ENCODE peak calls at places on chromosome X, in four cellular contexts. M is GM12878, P is IMR-90, A is K562. B is an unnamed sample.

GRCh38 chrX:110851780-110852179 is 56.2 kb upstream of the CHRDL1 start:
- DNase-seq in M (no peak), P (peak; percentile 2), A (peak; percentile 5), B (no peak)

GRCh38 chrX:103586314-103586646 is 965 bp downstream of the TCEAL4 start:
- DNase-seq in M (no peak), P (no peak), A (no peak), B (no peak)

GRCh38 chrX:25156323-25156722 is 140.6 kb upstream of the ARX start:
- DNase-seq in M (no peak), P (no peak), A (no peak), B (no peak)

GRCh38 chrX:99703467-99703866 is 706.6 kb downstream of the PCDH19 start:
- DNase-seq in M (no peak), P (no peak), A (no peak), B (no peak)

GRCh38 chrX:23954396-23954795 is 46.6 kb downstream of the CXorf58 start:
- DNase-seq in M (no peak), P (no peak), A (no peak), B (no peak)

GRCh38 chrX:107968623-107969022 is 13.5 kb downstream of the TEX13B start:
- DNase-seq in M (no peak), P (no peak), A (no peak), B (no peak)

GRCh38 chrX:135740683-135741149 is 27.3 kb downstream of the CT45A3 start:
- DNase-seq in M (no peak), P (no peak), A (peak; percentile 71), B (peak; percentile 6)

GRCh38 chrX:108000751-108001150 is 18.6 kb upstream of the TEX13B start:
- DNase-seq in M (no peak), P (no peak), A (no peak), B (no peak)

GRCh38 chrX:29662759-29663503 is 552.4 kb upstream of the MAGEB2 start:
- DNase-seq in M (peak; percentile 7), P (peak; percentile 98), A (no peak), B (peak; percentile 92)

GRCh38 chrX:37378399-37378798 is 29.2 kb downstream of the PRRG1 start:
- DNase-seq in M (no peak), P (peak; percentile 6), A (no peak), B (peak; percentile 64)

GRCh38 chrX:9343971-9344370 is 120.9 kb upstream of the TBL1X start:
- DNase-seq in M (no peak), P (no peak), A (no peak), B (no peak)

GRCh38 chrX:53474707-53475106 is 40.5 kb upstream of the HSD17B10 start:
- DNase-seq in M (no peak), P (no peak), A (no peak), B (no peak)

GRCh38 chrX:134600714-134601113 is 57.6 kb downstream of the PLAC1 start:
- DNase-seq in M (no peak), P (peak; percentile 72), A (no peak), B (no peak)

GRCh38 chrX:147476008-147476407 is 435.7 kb upstream of the FMR1 start:
- DNase-seq in M (no peak), P (no peak), A (no peak), B (no peak)

GRCh38 chrX:136250191-136251041 is 784 bp downstream of the MAP7D3 start:
- DNase-seq in M (no peak), P (no peak), A (peak; percentile 30), B (peak; percentile 41)

GRCh38 chrX:130575831-130576404 is 174.1 kb downstream of the RBMX2 start:
- DNase-seq in M (no peak), P (peak; percentile 33), A (peak; percentile 46), B (peak; percentile 35)

GRCh38 chrX:70013483-70014222 is 36.1 kb downstream of the AWAT2 start:
- DNase-seq in M (no peak), P (no peak), A (no peak), B (no peak)

GRCh38 chrX:96372313-96373046 is 312.2 kb upstream of the DIAPH2 start:
- DNase-seq in M (no peak), P (peak; percentile 70), A (no peak), B (peak; percentile 43)

GRCh38 chrX:32987139-32987538 is 224.2 kb downstream of the DMD start:
- DNase-seq in M (no peak), P (no peak), A (no peak), B (no peak)

GRCh38 chrX:148311544-148311943 is 188.9 kb upstream of the AFF2 start:
- DNase-seq in M (no peak), P (no peak), A (no peak), B (no peak)

GRCh38 chrX:71623714-71624113 is 5.4 kb upstream of the CXCR3 start:
- DNase-seq in M (no peak), P (no peak), A (peak; percentile 18), B (no peak)

GRCh38 chrX:129622757-129623301 is 31.9 kb downstream of the APLN start:
- DNase-seq in M (no peak), P (peak; percentile 57), A (no peak), B (peak; percentile 85)

GRCh38 chrX:71053217-71053621 is 14.9 kb downstream of the SNX12 start:
- DNase-seq in M (peak; percentile 68), P (no peak), A (no peak), B (peak; percentile 4)

GRCh38 chrX:70039758-70040157 is 10.0 kb downstream of the AWAT2 start:
- DNase-seq in M (no peak), P (no peak), A (no peak), B (no peak)

GRCh38 chrX:21955398-21956189 is 15.1 kb downstream of the SMS start:
- DNase-seq in M (no peak), P (no peak), A (no peak), B (no peak)

GRCh38 chrX:103197721-103198306 is 17.1 kb upstream of the BEX4 start:
- DNase-seq in M (no peak), P (peak; percentile 56), A (no peak), B (peak; percentile 28)

GRCh38 chrX:125627676-125628075 is 308.0 kb downstream of the TEX13C start:
- DNase-seq in M (no peak), P (no peak), A (no peak), B (no peak)
- H2AFZ ChIP-seq in M (no peak overlapping the region), P (no peak overlapping the region), A (no peak overlapping the region), B (no peak overlapping the region)

DNA sequence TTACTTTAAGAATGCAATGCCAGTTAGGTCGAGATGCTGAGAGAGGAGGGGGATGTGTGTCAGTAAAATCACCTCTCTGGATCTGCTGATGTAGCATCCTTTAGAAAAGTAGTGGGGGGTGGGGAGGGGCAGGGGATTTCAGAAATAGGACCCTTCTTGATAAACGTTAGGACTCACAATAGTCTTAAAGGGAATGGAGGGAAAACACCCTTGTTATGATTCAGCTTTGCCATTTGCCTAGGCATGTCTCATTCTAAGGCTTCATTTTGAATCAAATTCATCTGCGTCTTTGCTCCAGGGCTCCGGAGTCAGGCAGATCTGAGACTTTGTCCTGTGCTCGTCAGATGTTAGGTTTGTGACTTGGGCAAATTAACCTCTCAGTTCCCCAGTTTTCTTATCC is 879 bp downstream of the SH2D1A start:
- DNase-seq in M (no peak), P (no peak), A (no peak), B (no peak)
- H3K27ac ChIP-seq in M (no peak overlapping the region), P (no peak overlapping the region), A (no peak overlapping the region), B (no peak overlapping the region)

DNA sequence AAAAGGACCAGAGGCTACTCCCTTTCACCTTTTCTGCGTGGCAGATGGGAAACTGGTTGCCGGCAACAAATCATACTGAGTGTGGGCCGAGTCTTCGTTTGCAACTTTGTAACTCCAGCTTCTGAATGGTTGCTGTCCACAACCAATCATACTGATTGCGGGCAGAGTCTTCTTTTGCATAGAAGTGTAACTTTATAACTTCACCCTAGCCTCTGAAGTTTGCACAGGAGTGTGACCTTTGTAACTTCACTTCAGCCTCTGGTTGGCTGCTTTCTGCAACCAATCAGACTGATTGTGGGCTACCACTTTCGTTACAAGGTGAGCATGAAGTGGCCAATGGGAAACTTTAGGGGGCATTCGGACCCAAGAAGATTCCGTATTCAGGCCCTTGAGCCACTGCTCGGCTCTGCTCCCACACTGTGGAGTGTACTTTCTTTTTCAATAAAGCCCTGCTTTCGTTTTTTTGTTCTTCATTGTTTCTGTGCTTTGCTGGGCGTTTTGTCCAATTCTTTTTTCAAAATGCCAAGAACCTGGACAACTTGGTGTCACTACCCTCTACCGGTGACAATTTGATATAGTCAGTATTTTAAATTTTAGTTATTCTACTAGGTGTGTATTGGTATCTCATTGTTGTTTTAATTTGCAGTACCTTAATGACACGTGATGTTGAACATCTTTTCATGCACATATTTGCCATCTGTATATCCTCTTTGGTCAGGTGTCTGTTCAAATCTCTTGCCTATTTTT is 9.0 kb upstream of the PAGE5 start:
- DNase-seq in M (no peak), P (no peak), A (no peak), B (no peak)
- TF ChIP-seq FOS in M (no peak), P (no peak), A (no peak), B (no peak)

GRCh38 chrX:47235691-47236103 is 2.9 kb downstream of the USP11 start:
- DNase-seq in M (no peak), P (peak; percentile 6), A (no peak), B (no peak)

GRCh38 chrX:47232197-47232802 is 509 bp upstream of the USP11 start:
- DNase-seq in M (no peak), P (no peak), A (no peak), B (peak; percentile 1)

GRCh38 chrX:47232803-47233332 is at the start of gene USP11:
- DNase-seq in M (no peak), P (peak; percentile 51), A (peak; percentile 39), B (no peak)

GRCh38 chrX:47234583-47234982 is 1.8 kb downstream of the USP11 start:
- DNase-seq in M (no peak), P (peak; percentile 52), A (no peak), B (no peak)

DNA sequence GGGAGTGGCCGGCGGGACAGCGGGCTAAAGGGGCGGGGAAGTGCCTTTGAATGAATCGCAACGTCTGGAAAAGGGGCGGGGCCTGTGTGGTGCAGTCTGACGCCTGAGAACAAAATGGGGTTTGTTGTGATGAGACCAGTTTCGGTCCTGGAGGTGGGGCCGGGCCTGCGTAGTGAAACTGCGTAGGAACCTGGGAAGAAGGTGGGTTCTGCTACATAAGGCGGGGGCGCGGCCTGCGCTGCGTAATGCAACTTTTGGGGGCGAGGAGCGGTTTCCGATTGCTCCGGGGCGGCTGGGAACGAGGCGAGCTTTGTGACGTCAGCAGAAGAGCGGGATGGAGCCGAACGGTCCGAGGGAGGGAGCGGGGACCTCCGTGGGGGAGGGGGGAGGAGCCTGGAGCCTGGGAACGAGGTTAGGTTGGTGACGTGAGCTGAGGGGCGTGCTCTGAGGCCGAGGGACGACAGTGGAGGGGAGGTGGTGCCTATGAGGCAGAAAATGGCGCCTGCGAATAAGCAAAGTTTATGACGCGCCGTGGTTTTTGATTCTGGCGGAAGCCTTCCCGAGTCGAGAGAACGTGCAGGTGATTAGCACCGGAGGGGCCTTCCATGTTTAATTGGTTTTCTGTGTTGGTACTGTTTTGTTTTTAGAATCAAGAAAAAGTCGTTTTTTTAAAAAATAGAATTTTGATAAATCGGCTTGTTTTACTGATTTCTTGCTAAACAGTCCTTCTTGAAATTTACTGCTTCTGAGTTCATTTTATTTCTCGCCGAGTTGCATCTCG is 714 bp downstream of the USP11 start:
- DNase-seq in M (peak; percentile 87), P (peak; percentile 97), A (peak; percentile 92), B (peak; percentile 93)
- H2AFZ ChIP-seq in M (peak overlapping the region; percentile 16), P (peak overlapping the region; percentile 84), A (peak overlapping the region; percentile 90), B (peak overlapping the region; percentile 75)

GRCh38 chrX:49183701-49184281 is 2.4 kb downstream of the PRICKLE3 start:
- DNase-seq in M (no peak), P (no peak), A (no peak), B (no peak)
- H3K27ac ChIP-seq in M (no peak overlapping the region), P (no peak overlapping the region), A (no peak overlapping the region), B (no peak overlapping the region)